ENCODE peak calls at places on chromosomes 5 and 9, in ten cellular contexts. N, R, O, M, X, I, D, E, K and Z are unnamed samples.

GRCh38 chr5:54673523-54674225 is 156.1 kb downstream of the SNX18 start:
- DNase-seq in N (peak; percentile 44), R (no peak), O (peak; percentile 41), M (peak; percentile 87), X (no peak), I (no peak), D (no peak), E (no peak), K (peak; percentile 92), Z (peak; percentile 48)

GRCh38 chr5:57824047-57824446 is 341.4 kb upstream of the ACTBL2 start:
- DNase-seq in N (no peak), R (peak; percentile 87), O (peak; percentile 54), M (no peak), X (no peak), I (no peak), D (no peak), E (no peak), K (no peak), Z (no peak)

GRCh38 chr9:36401179-36401740 is 1.2 kb upstream of the RNF38 start:
- DNase-seq in N (peak; percentile 73), R (peak; percentile 77), O (no peak), M (no peak), X (no peak), I (peak; percentile 76), D (no peak), E (peak; percentile 82), K (peak; percentile 81), Z (no peak)

GRCh38 chr5:9553561-9553960 is 7.7 kb upstream of the SEMA5A start:
- DNase-seq in N (no peak), R (no peak), O (no peak), M (no peak), X (no peak), I (no peak), D (no peak), E (no peak), K (no peak), Z (no peak)

GRCh38 chr5:95728494-95729114 is 2.5 kb upstream of the RHOBTB3 start:
- DNase-seq in N (no peak), R (no peak), O (peak; percentile 28), M (no peak), X (no peak), I (no peak), D (no peak), E (no peak), K (no peak), Z (no peak)

GRCh38 chr9:131318211-131318610 is 28.7 kb downstream of the PLPP7 start:
- DNase-seq in N (no peak), R (peak; percentile 40), O (no peak), M (peak; percentile 73), X (no peak), I (no peak), D (no peak), E (no peak), K (no peak), Z (peak; percentile 39)

GRCh38 chr5:168209987-168210386 is 81.5 kb upstream of the WWC1 start:
- DNase-seq in N (no peak), R (peak; percentile 31), O (no peak), M (no peak), X (no peak), I (no peak), D (no peak), E (no peak), K (no peak), Z (no peak)

GRCh38 chr5:122354293-122354692 is 42.3 kb downstream of the SNCAIP start:
- DNase-seq in N (no peak), R (no peak), O (no peak), M (no peak), X (no peak), I (no peak), D (no peak), E (peak; percentile 4), K (no peak), Z (no peak)

GRCh38 chr9:73824671-73825070 is 672.5 kb upstream of the RORB start:
- DNase-seq in N (no peak), R (no peak), O (no peak), M (no peak), X (no peak), I (no peak), D (no peak), E (no peak), K (no peak), Z (no peak)

GRCh38 chr5:37786855-37787254 is 53.0 kb downstream of the GDNF start:
- DNase-seq in N (no peak), R (peak; percentile 91), O (no peak), M (no peak), X (no peak), I (no peak), D (no peak), E (no peak), K (no peak), Z (no peak)

GRCh38 chr5:14109041-14109747 is 33.9 kb upstream of the TRIO start:
- DNase-seq in N (peak; percentile 33), R (peak; percentile 64), O (no peak), M (peak; percentile 34), X (no peak), I (no peak), D (no peak), E (no peak), K (no peak), Z (peak; percentile 58)

GRCh38 chr5:150497989-150498317 is 10.0 kb upstream of the NDST1 start:
- DNase-seq in N (no peak), R (no peak), O (no peak), M (no peak), X (no peak), I (no peak), D (no peak), E (no peak), K (no peak), Z (peak; percentile 55)

GRCh38 chr5:123786411-123786810 is 274.4 kb downstream of the CSNK1G3 start:
- DNase-seq in N (no peak), R (no peak), O (no peak), M (no peak), X (no peak), I (no peak), D (no peak), E (no peak), K (peak; percentile 35), Z (no peak)

GRCh38 chr5:616342-617039 is 4.4 kb downstream of the CEP72 start:
- DNase-seq in N (no peak), R (no peak), O (peak; percentile 33), M (no peak), X (no peak), I (no peak), D (no peak), E (no peak), K (no peak), Z (no peak)

GRCh38 chr9:3241290-3241689 is 284.5 kb downstream of the RFX3 start:
- DNase-seq in N (no peak), R (no peak), O (no peak), M (no peak), X (no peak), I (no peak), D (no peak), E (no peak), K (no peak), Z (no peak)

GRCh38 chr5:5318426-5319205 is 103.9 kb upstream of the ICE1 start:
- DNase-seq in N (no peak), R (no peak), O (no peak), M (no peak), X (no peak), I (no peak), D (no peak), E (no peak), K (no peak), Z (no peak)

GRCh38 chr5:122313001-122313402 is 965 bp downstream of the SNCAIP start:
- DNase-seq in N (no peak), R (peak; percentile 47), O (peak; percentile 11), M (no peak), X (no peak), I (no peak), D (no peak), E (no peak), K (peak; percentile 72), Z (peak; percentile 29)

GRCh38 chr9:129481824-129482511 is 138.9 kb downstream of the C9orf50 start:
- DNase-seq in N (no peak), R (peak; percentile 59), O (no peak), M (no peak), X (no peak), I (peak; percentile 51), D (peak; percentile 13), E (no peak), K (no peak), Z (peak; percentile 70)

GRCh38 chr9:94819161-94819677 is 92.7 kb downstream of the AOPEP start:
- DNase-seq in N (peak; percentile 53), R (no peak), O (no peak), M (no peak), X (no peak), I (no peak), D (no peak), E (no peak), K (no peak), Z (peak; percentile 79)

GRCh38 chr9:6673326-6674025 is 27.9 kb upstream of the GLDC start:
- DNase-seq in N (no peak), R (no peak), O (no peak), M (no peak), X (no peak), I (no peak), D (no peak), E (no peak), K (no peak), Z (no peak)

GRCh38 chr5:2137444-2138050 is 254.8 kb upstream of the IRX4 start:
- DNase-seq in N (no peak), R (no peak), O (no peak), M (no peak), X (no peak), I (no peak), D (no peak), E (no peak), K (no peak), Z (no peak)

GRCh38 chr9:97475079-97475478 is 26.4 kb upstream of the TMOD1 start:
- DNase-seq in N (no peak), R (peak; percentile 71), O (no peak), M (no peak), X (no peak), I (no peak), D (no peak), E (no peak), K (no peak), Z (no peak)

GRCh38 chr9:105637787-105638395 is 24.4 kb upstream of the TAL2 start:
- DNase-seq in N (no peak), R (peak; percentile 4), O (no peak), M (no peak), X (no peak), I (no peak), D (no peak), E (no peak), K (no peak), Z (no peak)

GRCh38 chr5:2751592-2752021 is at the start of gene IRX2:
- DNase-seq in N (peak; percentile 93), R (peak; percentile 98), O (no peak), M (peak; percentile 88), X (no peak), I (peak; percentile 54), D (peak; percentile 94), E (peak; percentile 94), K (no peak), Z (peak; percentile 84)

GRCh38 chr9:112555844-112556482 is 69.3 kb downstream of the KIAA1958 start:
- DNase-seq in N (peak; percentile 68), R (no peak), O (peak; percentile 52), M (no peak), X (no peak), I (peak; percentile 52), D (no peak), E (no peak), K (no peak), Z (no peak)

GRCh38 chr9:123607479-123607878 is 251.5 kb downstream of the CRB2 start:
- DNase-seq in N (no peak), R (no peak), O (no peak), M (no peak), X (no peak), I (no peak), D (no peak), E (no peak), K (no peak), Z (no peak)

GRCh38 chr9:126123927-126124326 is 202.7 kb upstream of the MVB12B start:
- DNase-seq in N (no peak), R (no peak), O (no peak), M (no peak), X (no peak), I (no peak), D (no peak), E (no peak), K (no peak), Z (no peak)

GRCh38 chr5:54637654-54638053 is 120.1 kb downstream of the SNX18 start:
- DNase-seq in N (peak; percentile 53), R (peak; percentile 43), O (no peak), M (peak; percentile 76), X (no peak), I (no peak), D (no peak), E (no peak), K (no peak), Z (peak; percentile 86)